ENCODE peak calls at places on chromosomes 2 and 18, in six cellular contexts. J, H, W, L, M and N are unnamed samples. For H3K9me3, the result is how much of the 10 kb centered on the place peaks cover.

GRCh38 chr18:25759111-25759510 is 331.3 kb downstream of the SS18 start:
- DNase-seq in H (no peak), W (no peak), L (no peak), M (no peak), J (no peak), N (no peak)

GRCh38 chr18:48161201-48161910 is 230.9 kb upstream of the SMAD2 start:
- DNase-seq in L (peak), W (peak), M (peak), J (peak), H (peak), N (peak)

GRCh38 chr2:27959496-27959895 is 69.0 kb downstream of the BABAM2 start:
- DNase-seq in W (no peak), L (no peak), H (no peak), J (peak), M (peak), N (peak)

GRCh38 chr18:48804856-48805610 is 145.7 kb downstream of the SMAD7 start:
- DNase-seq in W (no peak), J (no peak), L (no peak), H (no peak), M (no peak), N (no peak)

GRCh38 chr2:201879986-201880385 is 73.6 kb downstream of the CDK15 start:
- DNase-seq in W (no peak), J (no peak), L (no peak), M (no peak), H (no peak), N (no peak)

GRCh38 chr2:102368461-102369109 is 13.0 kb downstream of the IL18R1 start:
- DNase-seq in H (no peak), L (no peak), W (peak), J (no peak), M (no peak), N (no peak)

GRCh38 chr18:59715445-59715844 is 18.2 kb upstream of the CCBE1 start:
- DNase-seq in W (no peak), J (no peak), H (no peak), L (no peak), M (no peak), N (no peak)

GRCh38 chr2:71592181-71592711 is 138.9 kb downstream of the DYSF start:
- DNase-seq in J (no peak), L (no peak), H (no peak), W (no peak), M (no peak), N (no peak)

GRCh38 chr18:48475635-48476549 is 62.9 kb upstream of the CTIF start:
- DNase-seq in L (peak), J (peak), M (peak), H (peak), W (no peak), N (no peak)

GRCh38 chr2:85976106-85976920 is 87.5 kb upstream of the ST3GAL5 start:
- DNase-seq in L (no peak), H (no peak), M (peak), J (no peak), W (no peak), N (no peak)

GRCh38 chr2:168851674-168852320 is 38.4 kb downstream of the SPC25 start:
- DNase-seq in L (peak), W (no peak), M (no peak), H (no peak), J (no peak), N (no peak)

GRCh38 chr2:172777431-172777830 is 41.8 kb downstream of the RAPGEF4 start:
- DNase-seq in M (no peak), W (no peak), J (no peak), H (no peak), L (no peak), N (no peak)

GRCh38 chr18:46148810-46149209 is 44.6 kb downstream of the HAUS1 start:
- DNase-seq in M (no peak), H (peak), J (peak), W (no peak), L (peak), N (no peak)

GRCh38 chr2:195498176-195498575 is 158.8 kb upstream of the SLC39A10 start:
- DNase-seq in W (no peak), L (peak), M (peak), H (no peak), J (no peak), N (no peak)

GRCh38 chr2:46806526-46806925 is 109.1 kb downstream of the MCFD2 start:
- DNase-seq in J (no peak), M (no peak), W (no peak), H (no peak), L (no peak), N (no peak)

GRCh38 chr2:224392545-224392944 is 9.4 kb downstream of the FAM124B start:
- DNase-seq in L (no peak), W (no peak), M (no peak), J (no peak), H (no peak), N (no peak)

GRCh38 chr2:234146087-234146826 is 95.8 kb downstream of the SPP2 start:
- DNase-seq in J (no peak), L (no peak), M (no peak), W (no peak), H (no peak), N (no peak)

GRCh38 chr2:99706734-99707133 is 216.9 kb upstream of the REV1 start:
- DNase-seq in L (no peak), J (no peak), W (no peak), M (no peak), H (no peak), N (no peak)

GRCh38 chr2:54519841-54520459 is 63.8 kb downstream of the SPTBN1 start:
- DNase-seq in H (peak), L (no peak), J (no peak), W (no peak), M (no peak), N (no peak)

GRCh38 chr18:9707381-9708056 is 582 bp upstream of the RAB31 start:
- DNase-seq in J (no peak), W (no peak), H (no peak), M (no peak), L (no peak), N (peak)

GRCh38 chr2:51711761-51712160 is 679.8 kb upstream of the NRXN1 start:
- DNase-seq in W (no peak), H (no peak), L (no peak), M (no peak), J (no peak), N (no peak)

GRCh38 chr2:238304116-238304515 is 15.7 kb upstream of the PER2 start:
- DNase-seq in L (no peak), J (no peak), M (no peak), H (no peak), W (no peak), N (peak)

GRCh38 chr2:89763254-89763580 is 1071.7 kb downstream of the RPIA start:
- DNase-seq in H (no peak), M (no peak), L (peak), W (peak), J (no peak), N (peak)

GRCh38 chr2:218867900-218868299 is 8.3 kb downstream of the WNT6 start:
- DNase-seq in M (peak), H (no peak), L (peak), J (no peak), W (no peak), N (no peak)

GRCh38 chr2:120343433-120344105 is 2.4 kb upstream of the INHBB start:
- DNase-seq in J (peak), L (peak), M (peak), H (peak), W (peak), N (peak)
- H3K4me3 ChIP-seq in J (peak), L (no peak), M (no peak), H (peak), W (no peak), N (peak)

DNA sequence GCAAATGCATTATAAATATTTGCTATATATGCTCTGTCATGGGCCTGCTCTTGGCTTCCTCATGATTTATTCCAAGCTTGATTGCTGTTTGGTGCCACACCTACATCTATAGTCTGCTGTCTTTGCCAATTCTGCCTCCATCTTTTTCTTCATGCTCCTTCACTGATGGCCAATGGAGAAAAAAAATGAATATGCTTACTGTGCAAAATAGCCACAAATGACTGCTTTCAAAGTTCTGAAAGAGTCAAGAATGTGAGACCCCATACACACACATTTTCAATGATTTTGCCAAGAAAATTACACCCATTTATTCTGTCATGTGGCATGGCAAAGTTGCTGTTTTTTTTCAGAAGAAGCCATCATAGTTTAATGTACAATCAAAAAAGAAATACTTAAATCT is 305.6 kb upstream of the LRRTM1 start:
- DNase-seq in W (no peak), L (no peak), H (no peak), M (no peak), J (no peak), N (no peak)
- H3K9me3 ChIP-seq in W (under half), L (under half), H (under half), M (under half), J (under half), N (under half)

GRCh38 chr2:206396216-206396615 is 47.1 kb upstream of the ADAM23 start:
- DNase-seq in H (no peak), M (no peak), W (no peak), J (no peak), L (no peak), N (no peak)
- H3K4me3 ChIP-seq in H (no peak), M (no peak), W (no peak), J (no peak), L (no peak), N (no peak)

GRCh38 chr18:79903071-79903635 is 48.3 kb downstream of the SLC66A2 start:
- DNase-seq in H (no peak), W (peak), L (no peak), J (no peak), M (no peak), N (peak)
- H3K9me3 ChIP-seq in H (under half), W (half or more), L (under half), J (under half), M (under half), N (under half)

GRCh38 chr2:186399082-186399644 is 86.9 kb upstream of the ZC3H15 start:
- DNase-seq in J (no peak), M (no peak), L (no peak), W (no peak), H (no peak), N (no peak)
- H3K4me3 ChIP-seq in J (no peak), M (no peak), L (no peak), W (no peak), H (no peak), N (no peak)

GRCh38 chr2:196651387-196652094 is 12.0 kb downstream of the CCDC150 start:
- DNase-seq in W (no peak), H (no peak), M (no peak), L (no peak), J (no peak), N (no peak)
- H3K9me3 ChIP-seq in W (half or more), H (under half), M (under half), L (under half), J (under half), N (under half)

GRCh38 chr2:177165103-177165583 is 47.5 kb upstream of the HNRNPA3 start:
- DNase-seq in W (no peak), L (peak), M (peak), H (no peak), J (no peak), N (peak)
- H3K4me3 ChIP-seq in W (peak), L (peak), M (no peak), H (peak), J (peak), N (peak)

GRCh38 chr18:51997129-51997528 is 342.9 kb upstream of the DCC start:
- DNase-seq in H (no peak), L (no peak), M (no peak), J (no peak), W (no peak), N (no peak)

GRCh38 chr18:52000435-52000834 is 339.6 kb upstream of the DCC start:
- DNase-seq in M (no peak), W (no peak), J (no peak), H (no peak), L (no peak), N (no peak)

GRCh38 chr18:52002600-52002999 is 337.4 kb upstream of the DCC start:
- DNase-seq in J (no peak), M (no peak), W (no peak), L (no peak), H (no peak), N (no peak)

GRCh38 chr18:52001106-52001505 is 338.9 kb upstream of the DCC start:
- DNase-seq in W (no peak), L (no peak), J (no peak), M (no peak), H (no peak), N (no peak)

DNA sequence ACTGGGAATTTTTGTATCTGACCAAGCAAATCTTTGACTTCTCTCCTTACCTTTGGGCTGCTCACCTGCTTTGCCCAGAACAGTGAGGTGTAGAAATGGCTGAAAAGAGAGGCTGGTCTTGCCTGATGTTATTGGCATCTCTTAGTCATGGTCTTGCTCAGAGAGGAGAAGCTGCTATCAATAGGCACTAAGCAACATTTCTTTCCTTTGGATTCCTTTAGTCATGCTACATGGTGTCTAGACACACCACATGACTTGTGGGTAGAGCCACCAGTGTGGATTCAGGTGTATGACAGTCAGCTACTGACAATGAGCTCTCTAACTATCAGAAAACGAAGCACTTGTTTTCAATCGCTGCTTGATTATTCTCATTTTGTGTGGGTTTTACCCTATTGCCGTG is 341.3 kb upstream of the DCC start:
- DNase-seq in M (no peak), W (no peak), L (no peak), J (no peak), H (no peak), N (no peak)
- H3K9me3 ChIP-seq in M (under half), W (under half), L (under half), J (under half), H (under half), N (under half)

GRCh38 chr18:32730068-32730467 is 42.8 kb downstream of the KLHL14 start:
- DNase-seq in J (no peak), W (no peak), M (no peak), L (no peak), H (no peak), N (no peak)
- H3K4me3 ChIP-seq in J (no peak), W (no peak), M (no peak), L (peak), H (peak), N (peak)